ENCODE peak calls at places on chromosomes 7 and 10, in nine cellular contexts. D is neural progenitor cell, M is heart left ventricle, J is astrocyte of the spinal cord, G is anterior cingulate cortex, U is WTC11, S is vagina, B is testis, P is left kidney. R is an unnamed sample.

GRCh38 chr10:129709101-129709500 is 242.1 kb downstream of the MGMT start:
- DNase-seq in P (no peak), G (no peak), D (no peak), U (no peak), J (no peak), M (no peak), B (no peak), S (no peak), R (no peak)

GRCh38 chr7:99390941-99391602 is 16.5 kb downstream of the ARPC1B start:
- DNase-seq in P (no peak), M (no peak), D (no peak), B (no peak), G (no peak), S (no peak), U (no peak), J (no peak), R (no peak)

GRCh38 chr7:34491899-34492298 is 166.1 kb upstream of the NPSR1 start:
- DNase-seq in U (no peak), D (no peak), B (no peak), M (no peak), J (no peak), P (no peak), S (no peak), G (no peak), R (no peak)

GRCh38 chr10:14543048-14543903 is 212.6 kb upstream of the FRMD4A start:
- DNase-seq in J (peak; percentile 35), S (no peak), B (peak; percentile 54), D (no peak), P (peak; percentile 48), G (no peak), U (no peak), M (peak; percentile 34), R (peak; percentile 40)

GRCh38 chr10:105634283-105634682 is 993.2 kb downstream of the SORCS3 start:
- DNase-seq in M (no peak), P (no peak), S (no peak), G (no peak), J (no peak), B (no peak), D (no peak), U (no peak), R (no peak)

GRCh38 chr10:13684252-13684791 is 97.6 kb downstream of the PRPF18 start:
- DNase-seq in G (peak; percentile 54), U (no peak), P (peak; percentile 80), S (no peak), B (peak; percentile 29), M (peak; percentile 90), D (no peak), J (peak; percentile 75), R (no peak)

GRCh38 chr7:30422922-30423321 is 55.7 kb downstream of the NOD1 start:
- DNase-seq in P (no peak), U (no peak), G (no peak), B (no peak), J (peak; percentile 54), M (no peak), S (no peak), D (no peak), R (peak; percentile 25)

GRCh38 chr7:35828817-35829216 is 28.0 kb downstream of the SEPTIN7 start:
- DNase-seq in G (no peak), P (no peak), S (no peak), M (no peak), B (no peak), D (no peak), J (no peak), U (no peak), R (no peak)

GRCh38 chr10:126945351-126946035 is 40.3 kb downstream of the DOCK1 start:
- DNase-seq in G (no peak), D (no peak), J (no peak), S (no peak), U (no peak), P (peak; percentile 62), M (no peak), B (no peak), R (no peak)

GRCh38 chr10:5666324-5667220 is at the start of gene ASB13:
- DNase-seq in D (peak; percentile 89), U (peak; percentile 75), M (peak; percentile 81), G (peak; percentile 62), P (peak; percentile 87), J (peak; percentile 18), B (peak; percentile 74), S (peak; percentile 81), R (peak; percentile 51)

GRCh38 chr10:117214401-117214800 is 17.1 kb downstream of the KCNK18 start:
- DNase-seq in P (no peak), B (no peak), S (no peak), D (no peak), G (no peak), J (no peak), U (no peak), M (no peak), R (no peak)

GRCh38 chr10:78029294-78030226 is at the start of gene POLR3A:
- DNase-seq in D (peak; percentile 96), M (peak; percentile 96), U (peak; percentile 90), J (peak; percentile 98), G (peak; percentile 91), S (peak; percentile 94), P (peak; percentile 99), B (peak; percentile 96), R (peak; percentile 90)

GRCh38 chr10:73762915-73763314 is 18.7 kb downstream of the SEC24C start:
- DNase-seq in J (no peak), M (no peak), S (no peak), D (no peak), U (no peak), G (no peak), B (no peak), P (no peak), R (no peak)

GRCh38 chr10:94524146-94524545 is 21.4 kb upstream of the HELLS start:
- DNase-seq in U (no peak), B (no peak), D (no peak), J (peak; percentile 89), M (no peak), P (no peak), S (no peak), G (no peak), R (no peak)

GRCh38 chr10:27541728-27542285 is 37.7 kb downstream of the RAB18 start:
- DNase-seq in D (no peak), P (no peak), G (no peak), J (no peak), M (no peak), B (no peak), U (no peak), S (no peak), R (no peak)

GRCh38 chr10:9858816-9859215 is 1158.9 kb upstream of the CELF2 start:
- DNase-seq in M (no peak), U (no peak), D (no peak), B (no peak), J (no peak), G (no peak), S (no peak), P (no peak), R (no peak)

GRCh38 chr10:21421794-21422193 is 103.7 kb downstream of the SKIDA1 start:
- DNase-seq in B (no peak), D (peak; percentile 25), J (no peak), M (no peak), S (no peak), P (no peak), G (no peak), U (no peak), R (no peak)

GRCh38 chr7:120785056-120785455 is 72.9 kb downstream of the TSPAN12 start:
- DNase-seq in G (no peak), J (no peak), B (no peak), D (no peak), S (no peak), U (no peak), P (no peak), M (no peak), R (no peak)

GRCh38 chr7:133633055-133633454 is 380.2 kb downstream of the EXOC4 start:
- DNase-seq in B (no peak), G (no peak), D (no peak), S (no peak), P (no peak), J (peak; percentile 16), U (no peak), M (no peak), R (no peak)

GRCh38 chr7:150357277-150357676 is 11.3 kb upstream of the REPIN1 start:
- DNase-seq in J (no peak), P (no peak), U (no peak), S (no peak), B (no peak), G (no peak), D (peak; percentile 1), M (no peak), R (peak; percentile 71)

GRCh38 chr7:90736968-90737939 is 141.1 kb downstream of the CDK14 start:
- DNase-seq in J (no peak), P (no peak), G (no peak), D (no peak), U (no peak), S (no peak), B (no peak), M (no peak), R (peak; percentile 12)

GRCh38 chr7:31102973-31103850 is 51.1 kb downstream of the ADCYAP1R1 start:
- DNase-seq in U (no peak), P (no peak), M (no peak), S (peak; percentile 81), D (no peak), J (no peak), B (no peak), G (no peak), R (no peak)

GRCh38 chr7:29958667-29959358 is 30.8 kb downstream of the SCRN1 start:
- DNase-seq in M (no peak), U (no peak), B (no peak), P (no peak), G (no peak), D (no peak), J (no peak), S (no peak), R (no peak)

GRCh38 chr10:101008823-101009423 is 9.3 kb downstream of the LZTS2 start:
- DNase-seq in S (no peak), P (no peak), B (no peak), M (no peak), U (no peak), J (no peak), D (no peak), G (peak; percentile 86), R (no peak)

GRCh38 chr10:105974803-105975456 is 1189.6 kb downstream of the SORCS1 start:
- DNase-seq in U (peak; percentile 33), D (peak; percentile 56), J (peak; percentile 37), M (peak; percentile 29), G (no peak), B (peak; percentile 46), P (peak; percentile 47), S (no peak), R (no peak)

GRCh38 chr10:114802177-114802576 is 19.4 kb upstream of the FHIP2A start:
- DNase-seq in M (no peak), J (no peak), S (no peak), U (no peak), G (no peak), P (no peak), B (no peak), D (no peak), R (no peak)

GRCh38 chr10:85851300-85851699 is 515.3 kb downstream of the GRID1 start:
- DNase-seq in P (no peak), J (peak; percentile 58), M (no peak), S (no peak), B (no peak), G (no peak), U (no peak), D (no peak), R (no peak)

GRCh38 chr7:129423700-129424410 is 10.4 kb upstream of the STRIP2 start:
- DNase-seq in J (peak; percentile 7), D (no peak), B (no peak), U (no peak), P (no peak), M (no peak), G (no peak), S (no peak), R (no peak)

GRCh38 chr7:132464740-132465139 is 111.5 kb downstream of the PLXNA4 start:
- DNase-seq in P (no peak), U (no peak), S (no peak), D (no peak), M (peak; percentile 65), G (no peak), J (peak; percentile 48), B (no peak), R (no peak)

GRCh38 chr10:60031664-60032063 is 125.3 kb upstream of the CCDC6 start:
- DNase-seq in G (no peak), D (no peak), J (no peak), S (no peak), B (no peak), M (no peak), P (no peak), U (no peak), R (no peak)

GRCh38 chr7:114574384-114574783 is 159.8 kb downstream of the FOXP2 start:
- DNase-seq in D (no peak), S (no peak), U (no peak), B (no peak), J (peak; percentile 34), G (no peak), P (no peak), M (no peak), R (no peak)

R was measured in activated naive CD8-positive, alpha-beta T cell treated with anti-CD3 and anti-CD28 coated beads, Interleukin-2, amount 50 U/mL, for 24 hours.